ENCODE peak calls at places on chromosomes 2 and 18, in five cellular contexts. M is stimulated activated CD8-positive, alpha-beta memory T cell treated with anti-CD3 and anti-CD28 coated beads, Interleukin-2, amount 100 ng/mL, for 48 hours; O is Peyer's patch; V is cardiac muscle cell; J is AG09319. A is an unnamed sample.
A peak's percentile ranks its signal among the peaks of the same experiment; 100 is the strongest.

GRCh38 chr18:35582899-35583558 is 1.5 kb downstream of the GALNT1 start:
- DNase-seq in M (no peak), O (no peak), V (peak; percentile 42), J (no peak), A (no peak)

GRCh38 chr2:227036527-227036926 is 127.5 kb downstream of the COL4A4 start:
- DNase-seq in M (no peak), O (no peak), V (no peak), J (no peak), A (no peak)

GRCh38 chr2:103235283-103235682 is 473.5 kb downstream of the TMEM182 start:
- DNase-seq in M (no peak), O (no peak), V (no peak), J (no peak), A (no peak)

GRCh38 chr2:230942920-230943896 is 18.2 kb upstream of the GPR55 start:
- DNase-seq in M (peak; percentile 52), O (peak; percentile 42), V (peak; percentile 46), J (no peak), A (peak; percentile 83)

GRCh38 chr2:46390036-46390435 is 89.3 kb upstream of the TMEM247 start:
- DNase-seq in M (no peak), O (no peak), V (no peak), J (no peak), A (no peak)

GRCh38 chr18:10536270-10536669 is 10.4 kb downstream of the NAPG start:
- DNase-seq in M (no peak), O (no peak), V (no peak), J (no peak), A (no peak)

GRCh38 chr2:7363906-7364305 is 446.7 kb downstream of the RNF144A start:
- DNase-seq in M (no peak), O (no peak), V (no peak), J (no peak), A (no peak)

GRCh38 chr2:30282081-30282480 is 50.7 kb downstream of the LBH start:
- DNase-seq in M (no peak), O (peak; percentile 87), V (no peak), J (no peak), A (no peak)

GRCh38 chr2:125858366-125858765 is 797.6 kb upstream of the GYPC start:
- DNase-seq in M (no peak), O (no peak), V (no peak), J (no peak), A (no peak)

GRCh38 chr2:125822746-125823145 is 833.2 kb upstream of the GYPC start:
- DNase-seq in M (no peak), O (no peak), V (no peak), J (no peak), A (no peak)

GRCh38 chr2:183037660-183038340 is 457 bp downstream of the NCKAP1 start:
- DNase-seq in M (peak; percentile 14), O (peak; percentile 21), V (no peak), J (no peak), A (peak; percentile 63)

GRCh38 chr2:229714736-229715541 is 584 bp upstream of the DNER start:
- DNase-seq in M (peak; percentile 13), O (no peak), V (peak; percentile 78), J (peak; percentile 8), A (peak; percentile 73)

GRCh38 chr2:232393556-232393955 is 13.1 kb upstream of the ALPG start:
- DNase-seq in M (no peak), O (no peak), V (no peak), J (no peak), A (no peak)

GRCh38 chr2:189191766-189192165 is 12.2 kb upstream of the COL5A2 start:
- DNase-seq in M (no peak), O (no peak), V (no peak), J (no peak), A (no peak)

GRCh38 chr2:158321264-158321663 is 135.3 kb downstream of the CCDC148 start:
- DNase-seq in M (no peak), O (no peak), V (peak; percentile 48), J (no peak), A (no peak)

GRCh38 chr18:77062518-77063003 is 70.0 kb downstream of the MBP start:
- DNase-seq in M (no peak), O (peak; percentile 79), V (peak; percentile 95), J (no peak), A (peak; percentile 56)

GRCh38 chr2:31937741-31938140 is 73.1 kb downstream of the MEMO1 start:
- DNase-seq in M (no peak), O (no peak), V (no peak), J (no peak), A (no peak)

GRCh38 chr2:223549215-223549614 is 52.9 kb downstream of the SCG2 start:
- DNase-seq in M (no peak), O (no peak), V (peak; percentile 92), J (peak; percentile 85), A (no peak)

GRCh38 chr2:51723716-51724115 is 691.8 kb upstream of the NRXN1 start:
- DNase-seq in M (no peak), O (no peak), V (peak; percentile 25), J (no peak), A (no peak)

GRCh38 chr2:43068730-43069517 is 157.5 kb downstream of the ZFP36L2 start:
- DNase-seq in M (no peak), O (no peak), V (no peak), J (no peak), A (no peak)

GRCh38 chr2:61962095-61962984 is 56.9 kb downstream of the COMMD1 start:
- DNase-seq in M (no peak), O (no peak), V (no peak), J (no peak), A (no peak)

GRCh38 chr2:3293221-3293620 is 84.4 kb downstream of the EIPR1 start:
- DNase-seq in M (no peak), O (no peak), V (no peak), J (no peak), A (no peak)

GRCh38 chr2:52686935-52687334 is 1080.7 kb upstream of the CHAC2 start:
- DNase-seq in M (no peak), O (no peak), V (no peak), J (no peak), A (no peak)

GRCh38 chr2:174012347-174013309 is 47.5 kb upstream of the SP3 start:
- DNase-seq in M (peak; percentile 17), O (peak; percentile 25), V (peak; percentile 92), J (no peak), A (peak; percentile 54)

GRCh38 chr2:102615620-102616436 is 3.5 kb upstream of the SLC9A2 start:
- DNase-seq in M (peak; percentile 13), O (peak; percentile 19), V (peak; percentile 75), J (peak; percentile 10), A (peak; percentile 84)

GRCh38 chr2:231068525-231069222 is 12.0 kb downstream of the PSMD1 start:
- DNase-seq in M (no peak), O (no peak), V (peak; percentile 50), J (no peak), A (no peak)

GRCh38 chr2:170313636-170314348 is 135.8 kb downstream of the MYO3B start:
- DNase-seq in M (no peak), O (no peak), V (no peak), J (no peak), A (no peak)

GRCh38 chr2:199458017-199458805 is 472 bp upstream of the SATB2 start:
- DNase-seq in M (no peak), O (no peak), V (no peak), J (no peak), A (no peak)

GRCh38 chr2:224982910-224983688 is 59.2 kb downstream of the DOCK10 start:
- DNase-seq in M (no peak), O (peak; percentile 71), V (peak; percentile 82), J (no peak), A (peak; percentile 40)

GRCh38 chr18:37721544-37722302 is 156.1 kb upstream of the CELF4 start:
- DNase-seq in M (no peak), O (no peak), V (peak; percentile 60), J (no peak), A (no peak)

GRCh38 chr2:109372614-109373013 is 241.2 kb downstream of the SEPTIN10 start:
- DNase-seq in M (no peak), O (no peak), V (no peak), J (no peak), A (no peak)

GRCh38 chr2:96937586-96937985 is 48.8 kb downstream of the FAM178B start:
- DNase-seq in M (no peak), O (no peak), V (no peak), J (no peak), A (no peak)

GRCh38 chr2:122172812-122173211 is 417.4 kb downstream of the TSN start:
- DNase-seq in M (no peak), O (no peak), V (no peak), J (no peak), A (no peak)

GRCh38 chr2:169573974-169574299 is 272 bp upstream of the FASTKD1 start:
- DNase-seq in M (no peak), O (no peak), V (no peak), J (no peak), A (no peak)

GRCh38 chr2:58594175-58594574 is 353.1 kb upstream of the FANCL start:
- DNase-seq in M (no peak), O (no peak), V (no peak), J (no peak), A (no peak)

GRCh38 chr18:49135871-49136270 is 185.1 kb upstream of the SMAD7 start:
- DNase-seq in M (no peak), O (no peak), V (peak; percentile 21), J (peak; percentile 44), A (no peak)

GRCh38 chr18:35730738-35731370 is 149.3 kb downstream of the GALNT1 start:
- DNase-seq in M (no peak), O (no peak), V (peak; percentile 81), J (no peak), A (no peak)

GRCh38 chr18:36354989-36355388 is 57.5 kb downstream of the FHOD3 start:
- DNase-seq in M (no peak), O (no peak), V (peak; percentile 39), J (peak; percentile 43), A (no peak)

GRCh38 chr2:88074854-88075292 is 7.2 kb downstream of the SMYD1 start:
- DNase-seq in M (no peak), O (no peak), V (peak; percentile 80), J (peak; percentile 57), A (no peak)

A was measured in GM20000.